ENCODE peak calls at places on chromosomes 4 and X, in six cellular contexts. E is mammary epithelial cell, P is neural progenitor cell, F is Panc1, X is right lobe of liver, U is pancreas. W is an unnamed sample.

GRCh38 chr4:33357121-33357520 is 2637.0 kb downstream of the PCDH7 start:
- DNase-seq in F (no peak), E (no peak), U (no peak), X (no peak), P (no peak), W (no peak)

GRCh38 chr4:182245541-182246245 is 2.5 kb downstream of the TENM3 start:
- DNase-seq in F (no peak), X (no peak), P (peak; percentile 29), E (peak; percentile 62), U (no peak), W (no peak)

GRCh38 chr4:14552119-14552518 is 450.2 kb upstream of the CPEB2 start:
- DNase-seq in E (no peak), U (no peak), P (no peak), F (no peak), X (no peak), W (no peak)

GRCh38 chr4:8342651-8343050 is 73.1 kb downstream of the HTRA3 start:
- DNase-seq in U (no peak), F (no peak), P (peak; percentile 62), E (no peak), X (no peak), W (no peak)

GRCh38 chr4:159367421-159368105 is 264.7 kb downstream of the RAPGEF2 start:
- DNase-seq in U (no peak), P (no peak), X (no peak), F (no peak), E (no peak), W (no peak)

GRCh38 chrX:152928761-152929400 is 31.0 kb downstream of the ZNF185 start:
- DNase-seq in X (no peak), U (no peak), E (no peak), P (no peak), F (no peak), W (no peak)

GRCh38 chr4:153950100-153950979 is 161.5 kb upstream of the SFRP2 start:
- DNase-seq in X (no peak), P (no peak), F (no peak), U (no peak), E (peak; percentile 3), W (peak; percentile 35)

GRCh38 chrX:34580069-34580468 is 77.0 kb downstream of the TMEM47 start:
- DNase-seq in U (no peak), F (no peak), X (no peak), E (no peak), P (no peak), W (no peak)

GRCh38 chr4:71186566-71187398 is 152.0 kb upstream of the SLC4A4 start:
- DNase-seq in E (peak; percentile 20), X (peak; percentile 84), P (peak; percentile 84), F (no peak), U (peak; percentile 78), W (peak; percentile 79)

DNA sequence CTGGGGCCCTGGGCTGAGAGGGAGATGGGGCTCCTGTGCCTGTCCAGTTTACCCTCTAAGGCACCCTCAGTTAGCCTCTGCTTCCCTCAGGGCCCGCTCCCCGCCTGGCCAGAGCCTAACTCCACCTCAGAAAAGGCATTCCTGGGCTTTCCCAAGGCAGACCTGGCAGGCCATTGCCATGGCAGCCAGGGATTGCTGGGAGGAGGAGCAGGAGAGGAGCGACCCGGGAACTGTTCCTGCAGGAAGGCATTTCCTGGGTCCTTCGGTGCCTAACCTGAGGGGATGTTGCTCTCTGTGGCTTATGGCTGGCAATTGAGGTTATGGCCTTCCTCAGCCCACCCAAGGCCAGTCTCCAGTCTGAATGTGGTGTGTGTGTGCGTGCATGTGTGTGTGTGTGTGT is 131.3 kb downstream of the PJA1 start:
- DNase-seq in E (peak; percentile 6), U (no peak), P (no peak), X (no peak), F (no peak), W (no peak)
- H3K4me1 ChIP-seq in E (peaks cover 30% of the 10 kb centered on the region), U (no peaks in the 10 kb centered on the region), P (peaks cover 14% of the 10 kb centered on the region), X (no peaks in the 10 kb centered on the region), F (no peaks in the 10 kb centered on the region), W (no peaks in the 10 kb centered on the region)

GRCh38 chr4:6410664-6411063 is 61.8 kb downstream of the PPP2R2C start:
- DNase-seq in P (no peak), E (no peak), F (no peak), X (no peak), U (no peak), W (no peak)
- H3K4me3 ChIP-seq in P (no peak overlapping the region), E (no peak overlapping the region), F (no peak overlapping the region), X (no peak overlapping the region), U (no peak overlapping the region), W (no peak overlapping the region)

GRCh38 chr4:185224597-185224996 is 15.2 kb downstream of the SNX25 start:
- DNase-seq in P (no peak), E (no peak), U (no peak), X (no peak), F (no peak), W (no peak)
- TF ChIP-seq CTCF in P (no peak), E (peak; percentile 30), U (no peak), X (no peak), F (no peak), W (no peak)

GRCh38 chr4:155799794-155800123 is 40.9 kb downstream of the GUCY1B1 start:
- DNase-seq in X (no peak), U (no peak), P (no peak), E (no peak), F (no peak), W (no peak)
- H3K4me1 ChIP-seq in X (peaks cover 10% of the 10 kb centered on the region), U (no peaks in the 10 kb centered on the region), P (no peaks in the 10 kb centered on the region), E (no peaks in the 10 kb centered on the region), F (no peaks in the 10 kb centered on the region), W (no peaks in the 10 kb centered on the region)

DNA sequence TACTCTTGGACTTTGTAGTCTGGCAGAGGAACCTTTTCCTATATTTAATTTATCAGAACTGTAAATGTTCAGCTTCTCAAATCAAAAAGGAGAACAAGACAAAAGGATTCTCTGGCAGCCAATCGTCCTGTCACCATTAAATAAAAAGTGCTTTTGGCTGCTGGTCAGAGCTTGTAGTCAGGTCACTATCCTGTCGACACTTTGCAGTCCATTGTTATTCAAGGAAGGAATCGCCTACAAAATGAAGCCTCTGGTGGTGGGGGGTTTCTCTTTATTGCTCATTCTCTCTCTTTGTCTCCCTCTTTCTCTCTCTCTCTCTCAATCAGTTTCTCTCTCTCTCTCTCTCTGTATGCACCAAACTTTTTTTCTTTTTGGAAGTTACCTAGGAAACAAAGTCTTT is 17.6 kb upstream of the SCML1 start:
- DNase-seq in E (no peak), P (peak; percentile 21), U (no peak), X (no peak), F (no peak), W (no peak)
- H3K4me3 ChIP-seq in E (no peak overlapping the region), P (peak overlapping the region; percentile 30), U (no peak overlapping the region), X (no peak overlapping the region), F (no peak overlapping the region), W (no peak overlapping the region)

DNA sequence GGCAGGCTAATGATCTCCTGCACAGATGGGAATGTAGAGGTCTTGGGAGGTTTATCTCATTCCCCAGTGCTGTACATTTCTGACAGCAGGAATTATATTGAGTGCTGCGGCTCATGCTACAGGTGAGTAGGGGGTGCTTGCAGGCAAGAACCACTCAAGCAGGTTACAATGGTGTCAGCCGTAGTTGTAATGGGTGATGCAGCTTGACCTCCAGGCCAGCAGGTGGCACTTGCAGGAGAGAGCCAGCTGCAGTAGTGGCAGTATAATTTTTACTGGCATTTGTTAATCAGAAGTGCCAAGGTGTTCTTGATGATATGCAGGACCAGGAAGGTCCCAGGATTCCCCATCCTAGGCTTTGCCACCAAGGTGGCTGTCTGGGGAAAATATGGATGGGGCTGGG is 759.6 kb upstream of the NDST4 start:
- DNase-seq in E (no peak), X (no peak), U (no peak), F (no peak), P (no peak), W (no peak)
- TF ChIP-seq CTCF in E (peak; percentile 12), X (no peak), U (no peak), F (no peak), P (no peak), W (no peak)

GRCh38 chr4:76984127-76984526 is 34.6 kb downstream of the SEPTIN11 start:
- DNase-seq in P (no peak), E (peak; percentile 24), U (no peak), F (no peak), X (no peak), W (no peak)

GRCh38 chr4:76987685-76988084 is 38.1 kb downstream of the SEPTIN11 start:
- DNase-seq in P (no peak), E (no peak), X (no peak), U (no peak), F (no peak), W (no peak)

GRCh38 chr4:76989391-76990061 is 40.0 kb downstream of the SEPTIN11 start:
- DNase-seq in P (no peak), U (no peak), E (no peak), F (no peak), X (no peak), W (peak; percentile 66)

GRCh38 chr4:76984788-76985211 is 35.2 kb downstream of the SEPTIN11 start:
- DNase-seq in P (peak; percentile 41), U (no peak), E (peak; percentile 80), F (peak; percentile 24), X (peak; percentile 62), W (peak; percentile 46)

DNA sequence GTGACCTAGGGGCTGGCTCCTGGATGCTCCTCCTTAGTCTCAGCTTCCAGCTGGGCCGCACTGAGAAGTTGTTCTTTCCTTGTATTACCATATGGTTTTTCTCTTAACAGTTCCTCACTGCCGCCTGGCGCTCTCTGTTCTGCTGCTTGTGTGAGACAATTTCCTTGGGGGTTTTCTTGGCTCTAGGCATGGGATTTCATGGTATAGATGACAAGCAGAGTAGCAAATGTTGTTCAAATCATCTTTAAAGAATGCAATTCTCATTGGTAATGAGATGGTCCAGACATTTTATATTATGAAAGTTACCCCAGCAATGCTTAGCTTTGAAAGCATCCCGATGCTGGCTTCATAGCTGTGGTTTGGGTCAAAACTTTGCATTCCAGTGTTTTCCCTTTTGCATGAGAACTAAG is 37.6 kb downstream of the SEPTIN11 start:
- DNase-seq in X (no peak), P (no peak), U (no peak), F (no peak), E (no peak), W (no peak)
- H3K4me1 ChIP-seq in X (peaks cover 19% of the 10 kb centered on the region), P (peaks cover 28% of the 10 kb centered on the region), U (peaks cover 15% of the 10 kb centered on the region), F (peaks cover 6% of the 10 kb centered on the region), E (peaks cover 33% of the 10 kb centered on the region), W (peaks cover 27% of the 10 kb centered on the region)

DNA sequence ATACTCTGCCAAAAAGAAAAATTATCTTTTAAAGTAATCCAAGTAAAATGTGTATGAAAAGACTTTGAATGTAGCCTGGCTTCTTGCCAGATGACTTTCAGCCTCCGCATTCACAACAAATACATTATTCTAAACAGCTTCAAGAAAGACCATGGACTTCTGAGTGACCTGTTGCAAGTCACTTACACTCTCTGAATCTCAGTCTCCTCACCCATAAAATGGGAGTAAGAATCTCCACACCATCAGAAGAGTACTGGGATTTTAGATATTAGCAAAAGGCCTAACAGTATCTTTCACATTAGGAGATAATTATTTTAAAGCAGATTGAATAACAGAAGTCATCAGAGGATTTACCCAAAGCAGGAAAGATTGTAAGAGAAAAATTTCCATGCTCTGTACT is 2.4 kb downstream of the ADAMTS3 start:
- DNase-seq in F (no peak), U (no peak), E (no peak), P (no peak), X (no peak), W (no peak)
- H3K4me3 ChIP-seq in F (no peak overlapping the region), U (no peak overlapping the region), E (no peak overlapping the region), P (no peak overlapping the region), X (no peak overlapping the region), W (no peak overlapping the region)

W was measured in mucosa of descending colon.